ENCODE peak calls at places on chromosomes 5 and 9, in eight cellular contexts. C is stimulated activated CD8-positive, alpha-beta memory T cell treated with anti-CD3 and anti-CD28 coated beads, Interleukin-2, amount 100 ng/mL, for 1 hour; U is amygdala; O is body of pancreas; E is tibial nerve; T is foreskin keratinocyte; F is kidney tubule cell; R is germinal center. I is an unnamed sample.

GRCh38 chr5:136192015-136192525 is 892 bp downstream of the SMIM32 start:
- DNase-seq in O (no peak), C (no peak), E (no peak), F (peak), R (no peak), T (no peak), U (no peak), I (no peak)

GRCh38 chr9:116247284-116247683 is 93.7 kb downstream of the PAPPA start:
- DNase-seq in R (no peak), O (no peak), F (no peak), T (no peak), C (no peak), U (no peak), E (no peak), I (no peak)

GRCh38 chr5:177131711-177132503 is 1.7 kb upstream of the NSD1 start:
- DNase-seq in F (no peak), E (no peak), R (no peak), C (no peak), U (no peak), O (no peak), T (no peak), I (no peak)

GRCh38 chr9:131799177-131799823 is 59.4 kb upstream of the RAPGEF1 start:
- DNase-seq in E (peak), F (peak), R (peak), O (peak), C (no peak), T (peak), U (peak), I (no peak)

GRCh38 chr9:114366334-114367128 is 21.3 kb downstream of the AKNA start:
- DNase-seq in T (peak), U (no peak), O (peak), C (no peak), F (peak), E (no peak), R (no peak), I (no peak)

GRCh38 chr5:40775085-40775845 is 19.5 kb upstream of the TTC33 start:
- DNase-seq in U (no peak), T (no peak), F (no peak), E (no peak), C (no peak), O (no peak), R (no peak), I (no peak)

GRCh38 chr5:151150484-151151262 is 6.9 kb downstream of the ANXA6 start:
- DNase-seq in C (peak), O (peak), U (peak), F (no peak), R (peak), T (no peak), E (no peak), I (no peak)

GRCh38 chr5:31573494-31573893 is 41.4 kb downstream of the C5orf22 start:
- DNase-seq in R (peak), C (no peak), E (no peak), F (peak), T (no peak), U (no peak), O (no peak), I (no peak)

GRCh38 chr9:88980732-88981336 is 10.4 kb upstream of the S1PR3 start:
- DNase-seq in T (no peak), R (no peak), F (peak), U (no peak), E (no peak), C (no peak), O (no peak), I (no peak)

GRCh38 chr9:72013188-72013877 is 47.1 kb downstream of the C9orf57 start:
- DNase-seq in C (no peak), F (peak), O (no peak), R (no peak), E (no peak), T (peak), U (no peak), I (no peak)

GRCh38 chr9:18747590-18747989 is 273.6 kb downstream of the ADAMTSL1 start:
- DNase-seq in C (no peak), U (peak), E (peak), F (no peak), O (no peak), R (no peak), T (no peak), I (no peak)

GRCh38 chr5:65946198-65946745 is 19.9 kb downstream of the ERBIN start:
- DNase-seq in E (no peak), R (no peak), F (no peak), T (no peak), U (no peak), C (no peak), O (no peak), I (no peak)